ENCODE peak calls at places on chromosomes 3 and 15, in five cellular contexts. Y is WERI-Rb-1; D is T-helper 2 cell treated with Interferon-gamma antibody and Interleukin-4, amounts not matched to agents 5 μg/mL and 100 μg/mL, for 36 hours; C is non-pigmented ciliary epithelial cell; W is NCI-H460. J is an unnamed sample.
A peak's percentile ranks its signal among the peaks of the same experiment; 100 is the strongest.

GRCh38 chr15:64134322-64134829 is 17.2 kb upstream of the SNX22 start:
- DNase-seq in C (no peak), D (no peak), Y (no peak), W (no peak), J (no peak)

GRCh38 chr3:167743799-167744198 is 8.3 kb downstream of the SERPINI1 start:
- DNase-seq in C (no peak), D (no peak), Y (no peak), W (no peak), J (no peak)

GRCh38 chr3:4335840-4336579 is 32.8 kb downstream of the SETMAR start:
- DNase-seq in D (no peak), W (no peak), Y (no peak), C (no peak), J (no peak)

GRCh38 chr15:80920271-80920699 is 69.3 kb downstream of the MESD start:
- DNase-seq in C (no peak), D (peak; percentile 16), W (no peak), Y (no peak), J (no peak)

GRCh38 chr3:182414586-182414985 is 378.7 kb upstream of the ATP11B start:
- DNase-seq in C (no peak), D (no peak), Y (no peak), W (no peak), J (peak; percentile 89)

GRCh38 chr3:161559177-161559998 is 62.8 kb downstream of the OTOL1 start:
- DNase-seq in D (no peak), Y (no peak), W (peak; percentile 46), C (peak; percentile 3), J (peak; percentile 60)

GRCh38 chr15:74664028-74664616 is 31.7 kb downstream of the EDC3 start:
- DNase-seq in D (no peak), Y (no peak), W (no peak), C (no peak), J (no peak)

GRCh38 chr3:49098910-49099630 is 5.2 kb upstream of the QRICH1 start:
- DNase-seq in D (no peak), Y (no peak), W (no peak), C (no peak), J (no peak)

GRCh38 chr15:75063338-75063737 is 39.9 kb downstream of the PPCDC start:
- DNase-seq in Y (no peak), C (no peak), D (no peak), W (no peak), J (no peak)

GRCh38 chr15:74709011-74709410 is 13.2 kb upstream of the EDC3 start:
- DNase-seq in C (no peak), D (no peak), Y (no peak), W (no peak), J (no peak)

GRCh38 chr3:129184396-129184656 is 630 bp upstream of the CNBP start:
- DNase-seq in D (no peak), C (no peak), Y (no peak), W (peak; percentile 13), J (peak; percentile 41)

GRCh38 chr15:61037031-61037430 is 192.1 kb downstream of the RORA start:
- DNase-seq in Y (no peak), W (no peak), C (no peak), D (no peak), J (no peak)

GRCh38 chr3:141266797-141267555 is 35.4 kb downstream of the PXYLP1 start:
- DNase-seq in D (no peak), W (no peak), C (no peak), Y (no peak), J (no peak)

GRCh38 chr15:40367673-40368611 is 9.9 kb downstream of the DISP2 start:
- DNase-seq in W (peak; percentile 87), D (peak; percentile 91), Y (no peak), C (no peak), J (no peak)

GRCh38 chr15:100703671-100704070 is 101.3 kb downstream of the ASB7 start:
- DNase-seq in Y (no peak), D (no peak), C (no peak), W (no peak), J (no peak)

GRCh38 chr3:188298585-188298984 is 144.6 kb downstream of the LPP start:
- DNase-seq in D (no peak), C (no peak), W (no peak), Y (peak; percentile 25), J (no peak)

GRCh38 chr3:128340904-128341555 is 125.7 kb downstream of the DNAJB8 start:
- DNase-seq in D (no peak), C (no peak), Y (no peak), W (no peak), J (no peak)

GRCh38 chr3:51559266-51559907 is 20.9 kb downstream of the RAD54L2 start:
- DNase-seq in D (no peak), C (no peak), W (no peak), Y (no peak), J (peak; percentile 72)

GRCh38 chr3:30155755-30156154 is 450.6 kb upstream of the TGFBR2 start:
- DNase-seq in D (no peak), C (no peak), Y (no peak), W (no peak), J (no peak)

GRCh38 chr3:98329392-98330124 is 24.1 kb upstream of the OR5K4 start:
- DNase-seq in W (peak; percentile 47), Y (peak; percentile 41), C (peak; percentile 6), D (peak; percentile 24), J (peak; percentile 62)

GRCh38 chr3:62051506-62051905 is 321.8 kb downstream of the FEZF2 start:
- DNase-seq in C (no peak), W (no peak), Y (peak; percentile 54), D (no peak), J (no peak)

GRCh38 chr3:18758047-18758704 is 333.0 kb upstream of the SATB1 start:
- DNase-seq in C (no peak), W (peak; percentile 38), Y (peak; percentile 15), D (peak; percentile 45), J (peak; percentile 34)

GRCh38 chr3:159499031-159499793 is 489.4 kb upstream of the IL12A start:
- DNase-seq in C (peak; percentile 14), Y (no peak), D (no peak), W (no peak), J (no peak)

GRCh38 chr3:41740374-41740773 is 221.5 kb downstream of the ULK4 start:
- DNase-seq in C (no peak), W (no peak), Y (no peak), D (no peak), J (peak; percentile 28)

GRCh38 chr3:172201136-172201989 is 162.0 kb downstream of the FNDC3B start:
- DNase-seq in C (peak; percentile 54), D (no peak), Y (no peak), W (no peak), J (peak; percentile 74)

GRCh38 chr3:108877906-108878305 is 55.3 kb downstream of the TRAT1 start:
- DNase-seq in C (no peak), W (no peak), Y (no peak), D (no peak), J (no peak)

GRCh38 chr15:27473846-27474245 is 502.9 kb downstream of the GABRG3 start:
- DNase-seq in Y (no peak), D (no peak), C (no peak), W (no peak), J (no peak)

GRCh38 chr3:63911395-63911900 is 735 bp downstream of the SCAANT1 start:
- DNase-seq in Y (no peak), W (no peak), D (no peak), C (no peak), J (peak; percentile 54)

GRCh38 chr15:40091861-40092415 is 16.7 kb downstream of the BMF start:
- DNase-seq in W (no peak), D (no peak), C (no peak), Y (peak; percentile 66), J (peak; percentile 15)